ENCODE peak calls at places on chromosomes 2 and 18, in eight cellular contexts. G is thoracic aorta, T is prostate gland, B is HepG2, E is breast epithelium, J is IMR-90, Y is mesendoderm, L is left lung. U is an unnamed sample.

GRCh38 chr2:131572175-131572574 is 44.5 kb downstream of the CCDC74A start:
- DNase-seq in G (no peak), T (no peak), B (no peak), E (no peak), J (peak), Y (no peak), L (no peak), U (no peak)

GRCh38 chr2:222864296-222864695 is 3.5 kb downstream of the ACSL3 start:
- DNase-seq in G (no peak), T (no peak), B (peak), E (no peak), J (peak), Y (peak), L (no peak), U (no peak)

GRCh38 chr18:50441518-50441917 is 66.7 kb downstream of the SKA1 start:
- DNase-seq in G (no peak), T (no peak), B (no peak), E (no peak), J (no peak), Y (no peak), L (no peak), U (peak)

GRCh38 chr2:119240311-119241204 is 16.9 kb downstream of the STEAP3 start:
- DNase-seq in G (peak), T (peak), B (peak), E (peak), J (peak), Y (peak), L (no peak), U (peak)

GRCh38 chr2:27308359-27308875 is at the start of gene UCN:
- DNase-seq in G (no peak), T (no peak), B (no peak), E (no peak), J (peak), Y (peak), L (no peak), U (no peak)

GRCh38 chr2:55111570-55112228 is 61.4 kb upstream of the RTN4 start:
- DNase-seq in G (peak), T (no peak), B (peak), E (no peak), J (peak), Y (peak), L (peak), U (no peak)

GRCh38 chr2:190511104-190511503 is 23.4 kb downstream of the NEMP2 start:
- DNase-seq in G (no peak), T (no peak), B (peak), E (no peak), J (peak), Y (peak), L (no peak), U (no peak)

GRCh38 chr2:3491306-3491705 is 28.0 kb downstream of the ADI1 start:
- DNase-seq in G (no peak), T (no peak), B (no peak), E (no peak), J (no peak), Y (no peak), L (no peak), U (no peak)

GRCh38 chr2:217801711-217802110 is 201.1 kb downstream of the TNS1 start:
- DNase-seq in G (no peak), T (no peak), B (no peak), E (no peak), J (no peak), Y (no peak), L (no peak), U (no peak)

GRCh38 chr2:210203162-210203561 is 22.1 kb downstream of the ACADL start:
- DNase-seq in G (no peak), T (no peak), B (no peak), E (no peak), J (no peak), Y (no peak), L (no peak), U (no peak)

GRCh38 chr18:78890388-78890787 is 89.2 kb upstream of the SALL3 start:
- DNase-seq in G (no peak), T (no peak), B (no peak), E (no peak), J (no peak), Y (no peak), L (no peak), U (no peak)

GRCh38 chr18:54521846-54522245 is 69.2 kb upstream of the DYNAP start:
- DNase-seq in G (no peak), T (no peak), B (no peak), E (no peak), J (no peak), Y (no peak), L (no peak), U (no peak)

GRCh38 chr2:64019083-64019974 is at the start of gene VPS54:
- DNase-seq in G (no peak), T (peak), B (peak), E (peak), J (peak), Y (peak), L (peak), U (peak)

GRCh38 chr18:48705043-48705442 is 166.2 kb downstream of the CTIF start:
- DNase-seq in G (no peak), T (no peak), B (no peak), E (no peak), J (no peak), Y (no peak), L (no peak), U (no peak)

GRCh38 chr2:234970467-234970866 is 18.6 kb downstream of the SH3BP4 start:
- DNase-seq in G (no peak), T (no peak), B (no peak), E (no peak), J (peak), Y (no peak), L (no peak), U (no peak)

GRCh38 chr18:8765692-8766463 is 60.5 kb downstream of the MTCL1 start:
- DNase-seq in G (no peak), T (no peak), B (no peak), E (no peak), J (no peak), Y (no peak), L (peak), U (no peak)
- H3K27ac ChIP-seq in G (no peak), T (no peak), B (no peak), E (no peak), J (no peak), Y (no peak), L (no peak), U (peak)

GRCh38 chr2:186977433-186978045 is 128.6 kb upstream of the ZSWIM2 start:
- DNase-seq in G (no peak), T (no peak), B (no peak), E (no peak), J (no peak), Y (no peak), L (no peak), U (no peak)
- H3K27ac ChIP-seq in G (no peak), T (no peak), B (no peak), E (no peak), J (no peak), Y (no peak), L (no peak), U (no peak)

GRCh38 chr2:215141706-215142105 is 3.3 kb upstream of the ABCA12 start:
- DNase-seq in G (no peak), T (no peak), B (no peak), E (no peak), J (no peak), Y (no peak), L (no peak), U (no peak)
- H3K27ac ChIP-seq in G (no peak), T (no peak), B (no peak), E (no peak), J (no peak), Y (no peak), L (no peak), U (no peak)

GRCh38 chr18:70709720-70710119 is 420.9 kb downstream of the SOCS6 start:
- DNase-seq in G (no peak), T (no peak), B (no peak), E (no peak), J (no peak), Y (no peak), L (no peak), U (no peak)
- H3K27ac ChIP-seq in G (no peak), T (no peak), B (no peak), E (no peak), J (no peak), Y (no peak), L (no peak), U (no peak)